ENCODE peak calls at places on chromosomes 4 and X, in four cellular contexts. H, O, L and P are unnamed samples.

GRCh38 chr4:185541251-185541671 is 6.0 kb upstream of the PDLIM3 start:
- DNase-seq in L (peak), O (peak), H (no peak), P (no peak)

GRCh38 chrX:15349046-15349445 is 13.7 kb upstream of the PIGA start:
- DNase-seq in H (no peak), O (no peak), L (no peak), P (peak)

GRCh38 chrX:40086569-40087335 is 11.0 kb downstream of the BCOR start:
- DNase-seq in L (no peak), H (no peak), O (no peak), P (no peak)

GRCh38 chr4:76779740-76780459 is 118.0 kb downstream of the SOWAHB start:
- DNase-seq in O (no peak), L (no peak), H (no peak), P (no peak)

GRCh38 chr4:77493120-77493767 is 112.4 kb upstream of the CXCL13 start:
- DNase-seq in L (no peak), O (no peak), H (no peak), P (no peak)

GRCh38 chr4:56817840-56818491 is 3.5 kb downstream of the SPINK2 start:
- DNase-seq in O (no peak), L (no peak), H (no peak), P (no peak)

GRCh38 chrX:139327355-139327754 is 203.2 kb upstream of the F9 start:
- DNase-seq in O (no peak), L (no peak), H (no peak), P (no peak)

GRCh38 chr4:52841707-52842456 is 20.2 kb upstream of the RASL11B start:
- DNase-seq in H (no peak), O (peak), L (no peak), P (no peak)

GRCh38 chr4:139736661-139737060 is 71.0 kb downstream of the MGST2 start:
- DNase-seq in H (no peak), L (no peak), O (no peak), P (no peak)

GRCh38 chrX:154890990-154891639 is 5.0 kb downstream of the F8A1 start:
- DNase-seq in H (no peak), L (no peak), O (no peak), P (no peak)

GRCh38 chrX:41984628-41985027 is 61.3 kb upstream of the CASK start:
- DNase-seq in L (no peak), O (no peak), H (no peak), P (peak)

GRCh38 chr4:18180122-18180521 is 158.6 kb upstream of the LCORL start:
- DNase-seq in H (no peak), L (no peak), O (no peak), P (no peak)

GRCh38 chrX:7163146-7163677 is 15.3 kb upstream of the PUDP start:
- DNase-seq in H (no peak), O (no peak), L (no peak), P (no peak)

GRCh38 chrX:137031517-137032377 is 2.0 kb downstream of the GPR101 start:
- DNase-seq in O (peak), H (peak), L (no peak), P (no peak)

GRCh38 chr4:53522334-53522733 is 69.0 kb downstream of the LNX1 start:
- DNase-seq in L (no peak), H (no peak), O (no peak), P (no peak)

GRCh38 chr4:84814100-84814750 is 152.3 kb downstream of the WDFY3 start:
- DNase-seq in H (no peak), L (peak), O (no peak), P (peak)

GRCh38 chrX:37060999-37061398 is 52.8 kb downstream of the FAM47C start:
- DNase-seq in L (no peak), H (no peak), O (no peak), P (peak)

GRCh38 chr4:16583764-16584163 is 314.7 kb downstream of the LDB2 start:
- DNase-seq in O (no peak), L (no peak), H (no peak), P (no peak)

GRCh38 chr4:153232768-153233167 is 28.5 kb downstream of the TRIM2 start:
- DNase-seq in H (no peak), O (peak), L (no peak), P (peak)

GRCh38 chrX:153336988-153337387 is 3.0 kb downstream of the ZNF275 start:
- DNase-seq in H (no peak), L (no peak), O (no peak), P (no peak)

GRCh38 chr4:99947608-99948007 is 1.2 kb upstream of the DNAJB14 start:
- DNase-seq in L (no peak), O (no peak), H (no peak), P (no peak)

GRCh38 chrX:46572295-46572936 is 1.1 kb upstream of the CHST7 start:
- DNase-seq in L (no peak), O (no peak), H (no peak), P (no peak)

GRCh38 chr4:92529510-92529909 is 225.7 kb downstream of the GRID2 start:
- DNase-seq in H (no peak), O (no peak), L (no peak), P (no peak)

GRCh38 chrX:47146121-47146935 is 1.3 kb downstream of the RBM10 start:
- DNase-seq in O (no peak), H (no peak), L (no peak), P (no peak)

GRCh38 chr4:20678382-20678781 is 21.9 kb upstream of the PACRGL start:
- DNase-seq in L (no peak), H (no peak), O (no peak), P (no peak)

GRCh38 chr4:74613266-74613665 is 168.3 kb downstream of the AREG start:
- DNase-seq in H (no peak), L (no peak), O (no peak), P (no peak)

GRCh38 chr4:121938282-121939092 is 13.4 kb downstream of the TRPC3 start:
- DNase-seq in H (no peak), O (no peak), L (no peak), P (no peak)

GRCh38 chr4:168811793-168812651 is 198.0 kb downstream of the CBR4 start:
- DNase-seq in L (no peak), H (no peak), O (no peak), P (no peak)

GRCh38 chrX:39670281-39670680 is 427.5 kb downstream of the BCOR start:
- DNase-seq in O (no peak), H (no peak), L (no peak), P (no peak)

GRCh38 chr4:1295405-1296055 is 5.8 kb downstream of the MAEA start:
- DNase-seq in H (no peak), O (no peak), L (no peak), P (no peak)

GRCh38 chr4:124111922-124112321 is 600.6 kb downstream of the ANKRD50 start:
- DNase-seq in O (no peak), H (no peak), L (no peak), P (peak)

GRCh38 chrX:12950851-12951589 is 23.9 kb upstream of the TMSB4X start:
- DNase-seq in H (peak), L (no peak), O (peak), P (peak)

GRCh38 chrX:100635989-100636320 is 651 bp downstream of the TSPAN6 start:
- DNase-seq in O (no peak), L (no peak), H (no peak), P (no peak)

GRCh38 chrX:112877771-112878173 is 37.1 kb upstream of the AMOT start:
- DNase-seq in O (no peak), L (no peak), H (no peak), P (no peak)

GRCh38 chr4:184281231-184282139 is 63.8 kb upstream of the ENPP6 start:
- DNase-seq in H (no peak), L (no peak), O (no peak), P (no peak)

GRCh38 chr4:69518543-69519198 is 23.0 kb upstream of the UGT2B4 start:
- DNase-seq in L (no peak), O (no peak), H (no peak), P (no peak)

GRCh38 chrX:71492086-71493065 is 40.5 kb upstream of the OGT start:
- DNase-seq in L (peak), O (peak), H (peak), P (peak)

GRCh38 chr4:90943311-90943710 is 816.1 kb downstream of the CCSER1 start:
- DNase-seq in O (no peak), L (no peak), H (no peak), P (no peak)

GRCh38 chr4:112185334-112185733 is 40.1 kb downstream of the FAM241A start:
- DNase-seq in H (no peak), O (no peak), L (no peak), P (no peak)

GRCh38 chr4:112190684-112191083 is 40.9 kb upstream of the AP1AR start:
- DNase-seq in H (no peak), O (no peak), L (no peak), P (no peak)

GRCh38 chr4:112184438-112184837 is 39.2 kb downstream of the FAM241A start:
- DNase-seq in O (no peak), H (no peak), L (no peak), P (no peak)

GRCh38 chr4:112185740-112186670 is 40.8 kb downstream of the FAM241A start:
- DNase-seq in L (no peak), H (no peak), O (no peak), P (no peak)

DNA sequence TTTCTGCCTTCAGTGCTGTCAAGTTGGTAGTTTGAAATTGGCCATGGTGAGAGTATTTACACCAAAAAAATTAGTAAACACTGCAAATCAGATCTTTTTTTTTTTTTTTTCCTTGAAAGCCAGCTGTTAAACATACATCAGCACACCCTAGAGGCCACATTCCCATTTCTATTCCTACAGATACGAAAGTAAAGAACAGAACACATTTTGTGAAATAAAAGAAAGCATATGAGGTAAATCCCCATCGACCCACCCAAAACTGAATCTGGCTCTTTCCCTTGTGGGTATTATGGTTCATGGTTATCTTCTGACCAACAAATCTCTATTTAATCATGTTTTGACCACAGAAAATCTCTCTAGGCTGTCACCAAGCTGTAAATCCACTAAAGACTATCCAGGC is 41.8 kb upstream of the AP1AR start:
- DNase-seq in O (no peak), H (no peak), L (no peak), P (no peak)
- TF ChIP-seq CTCF in O (peak), H (no peak), L (no peak), P (no peak)

GRCh38 chr4:14695411-14695810 is 306.9 kb upstream of the CPEB2 start:
- DNase-seq in L (no peak), H (no peak), O (no peak), P (no peak)

GRCh38 chr4:14701896-14702295 is 300.4 kb upstream of the CPEB2 start:
- DNase-seq in H (no peak), L (no peak), O (no peak), P (no peak)

GRCh38 chr4:14700544-14700943 is 301.7 kb upstream of the CPEB2 start:
- DNase-seq in O (no peak), L (no peak), H (no peak), P (no peak)

GRCh38 chr4:14701389-14701788 is 300.9 kb upstream of the CPEB2 start:
- DNase-seq in H (no peak), L (no peak), O (no peak), P (no peak)

DNA sequence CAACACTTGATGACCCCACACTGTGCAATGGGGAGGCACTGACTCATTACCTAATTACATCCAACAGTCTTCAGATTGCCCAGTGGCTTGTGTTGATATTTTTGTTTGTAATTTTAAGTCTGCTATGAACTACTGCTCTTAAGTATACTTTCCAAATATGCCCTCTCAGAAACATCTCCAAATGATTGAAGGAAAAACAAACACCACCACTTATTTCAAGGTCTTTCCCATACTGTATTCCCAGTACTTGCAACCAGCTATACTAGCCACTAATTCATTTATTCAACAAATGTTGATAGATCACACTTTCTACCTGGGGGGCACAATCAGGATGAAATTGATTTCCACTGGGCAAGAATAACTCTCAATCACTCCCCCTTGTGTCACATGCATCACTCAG is 302.2 kb upstream of the CPEB2 start:
- DNase-seq in L (no peak), H (no peak), O (no peak), P (no peak)
- TF ChIP-seq CTCF in L (no peak), H (no peak), O (no peak), P (no peak)

GRCh38 chr4:108175966-108176365 is 7.2 kb upstream of the LEF1 start:
- DNase-seq in O (no peak), L (no peak), H (no peak), P (no peak)

GRCh38 chr4:108181704-108182103 is 13.0 kb upstream of the LEF1 start:
- DNase-seq in O (no peak), L (no peak), H (no peak), P (no peak)

DNA sequence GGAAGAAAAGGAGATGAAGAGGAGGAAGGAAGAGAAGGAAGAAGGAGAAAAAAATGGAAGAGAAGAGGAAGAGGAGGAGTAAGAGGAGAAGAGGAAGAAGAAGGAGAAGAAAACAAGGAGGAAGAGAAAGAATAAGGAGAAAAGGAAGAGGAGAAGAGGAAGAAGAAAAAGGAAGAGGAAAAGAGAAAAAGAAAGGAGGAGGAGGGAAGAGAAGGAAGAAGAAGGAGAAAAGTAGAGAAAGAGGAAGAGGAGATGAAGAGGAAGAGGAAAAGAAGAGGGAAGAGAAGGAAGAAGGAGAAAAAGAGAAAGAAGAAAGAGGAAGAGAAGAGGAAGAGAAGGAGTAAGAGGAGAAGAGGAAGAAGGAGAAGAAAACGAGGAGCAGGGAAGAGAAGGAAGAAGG is 11.8 kb upstream of the LEF1 start:
- DNase-seq in O (no peak), H (no peak), L (no peak), P (no peak)
- TF ChIP-seq CTCF in O (no peak), H (peak), L (no peak), P (no peak)

DNA sequence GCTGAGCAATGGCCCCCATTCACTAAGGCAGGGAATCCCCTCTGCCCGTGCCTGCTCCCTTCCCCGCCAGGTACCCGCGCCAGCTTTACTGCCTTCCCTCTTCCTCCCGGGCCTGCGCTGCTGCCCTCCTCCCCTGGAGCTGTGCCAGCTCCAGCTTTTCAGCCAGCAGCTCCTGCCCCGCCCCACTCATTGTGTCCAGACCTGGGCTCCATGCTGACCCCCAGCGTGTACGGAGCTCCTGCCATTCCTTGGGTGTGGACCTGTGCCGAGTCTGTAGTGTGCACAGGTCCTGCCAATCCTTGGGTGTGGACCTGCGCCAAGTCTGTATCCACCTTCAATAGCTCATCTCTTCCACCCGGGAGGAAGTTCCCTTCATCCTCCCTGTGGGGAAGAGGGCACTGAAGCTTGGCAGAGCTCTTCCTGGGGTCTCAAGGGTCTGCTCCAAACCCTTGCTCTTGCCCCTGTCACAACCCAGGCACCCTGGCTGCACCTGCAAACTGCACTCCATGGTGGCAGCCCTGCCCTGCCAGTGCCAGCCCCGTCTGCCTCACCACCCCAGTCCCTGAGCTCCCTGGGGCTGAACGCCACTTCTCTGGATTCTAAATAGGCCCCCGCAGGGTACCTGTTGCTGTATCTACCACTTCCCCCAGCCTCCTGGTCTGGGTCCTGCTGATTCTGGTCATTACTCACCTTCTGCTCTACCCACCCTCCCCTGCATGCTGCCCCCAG is 63.9 kb downstream of the TRMT44 start:
- DNase-seq in H (no peak), L (no peak), O (no peak), P (peak)
- TF ChIP-seq CTCF in H (no peak), L (no peak), O (no peak), P (no peak)

GRCh38 chr4:170047774-170048354 is 21.7 kb upstream of the MFAP3L start:
- DNase-seq in H (peak), L (peak), O (no peak), P (peak)
- TF ChIP-seq CTCF in H (peak), L (peak), O (peak), P (no peak)

DNA sequence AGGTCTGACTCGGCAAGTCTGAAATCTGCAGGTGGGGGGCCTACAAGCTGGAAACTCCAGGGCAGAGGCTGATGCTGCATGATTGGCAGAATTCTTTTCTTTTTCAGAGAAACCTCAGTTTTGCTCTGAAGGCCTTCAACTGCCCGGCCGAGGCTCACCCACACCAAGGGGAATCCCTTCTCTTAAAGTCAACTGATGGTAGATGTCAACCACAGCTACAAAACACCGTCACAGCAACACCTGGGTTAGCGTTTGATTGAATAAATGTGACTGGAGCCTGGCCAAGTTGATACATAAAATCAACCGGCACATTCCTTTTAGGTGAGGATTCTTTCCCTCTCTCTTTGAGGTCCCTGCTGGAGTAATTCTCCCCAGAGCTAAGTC is 15.2 kb upstream of the KIAA0232 start:
- DNase-seq in O (no peak), H (no peak), L (no peak), P (no peak)
- TF ChIP-seq CTCF in O (no peak), H (no peak), L (no peak), P (no peak)